ENCODE peak calls at places on chromosomes 2 and 18, in nine cellular contexts. R is ELR; C is stimulated activated CD4-positive, alpha-beta T cell treated with anti-CD3 and anti-CD28 coated beads, TNF-alpha, amount 100 ng/mL, for 4 hours; Q is NCI-H1092; L is neural crest cell; A is NCI-H526 treated with DMSO at 0.1 percent for 48 hours; N is cardiac fibroblast; V is activated T-cell treated with anti-CD3 and anti-CD28 coated beads, Interleukin-2, amount 50 U/mL, for 48 hours; M is HEK293T. I is an unnamed sample.

GRCh38 chr2:67883316-67884080 is 179.3 kb downstream of the C1D start:
- DNase-seq in L (no peak), N (peak; percentile 10), V (no peak), Q (no peak), M (no peak), C (no peak), R (no peak), A (no peak), I (no peak)

GRCh38 chr2:126736133-126736874 is 80.3 kb downstream of the GYPC start:
- DNase-seq in M (no peak), R (no peak), V (no peak), Q (no peak), L (no peak), N (peak; percentile 23), C (no peak), A (no peak), I (no peak)

GRCh38 chr2:143965493-143966164 is 554.3 kb downstream of the ZEB2 start:
- DNase-seq in C (no peak), V (no peak), M (no peak), Q (no peak), N (no peak), R (no peak), L (no peak), A (no peak), I (no peak)

GRCh38 chr2:71505086-71505769 is 51.9 kb downstream of the DYSF start:
- DNase-seq in C (no peak), A (no peak), Q (peak; percentile 55), R (no peak), N (peak; percentile 56), M (no peak), L (no peak), V (no peak), I (no peak)

GRCh38 chr2:239757154-239757760 is 267.9 kb downstream of the NDUFA10 start:
- DNase-seq in A (no peak), L (no peak), M (no peak), Q (no peak), C (no peak), V (no peak), R (no peak), N (no peak), I (no peak)

GRCh38 chr2:128693630-128694029 is 375.0 kb upstream of the HS6ST1 start:
- DNase-seq in L (no peak), C (no peak), R (no peak), N (no peak), M (no peak), A (no peak), Q (no peak), V (no peak), I (no peak)

GRCh38 chr2:240954436-240955305 is 43.7 kb upstream of the SNED1 start:
- DNase-seq in C (no peak), M (no peak), Q (no peak), L (no peak), V (no peak), N (no peak), R (no peak), A (no peak), I (no peak)

GRCh38 chr2:65823511-65823910 is 391.1 kb upstream of the SPRED2 start:
- DNase-seq in M (no peak), C (no peak), A (no peak), Q (no peak), V (no peak), L (no peak), N (no peak), R (no peak), I (no peak)

GRCh38 chr2:9897331-9897737 is 54.1 kb downstream of the TAF1B start:
- DNase-seq in N (peak; percentile 90), R (peak; percentile 93), Q (no peak), M (no peak), C (no peak), L (no peak), A (no peak), V (peak; percentile 83), I (no peak)

GRCh38 chr18:23927821-23928746 is 86.5 kb upstream of the TTC39C start:
- DNase-seq in V (no peak), R (no peak), Q (no peak), A (no peak), M (no peak), L (no peak), C (no peak), N (no peak), I (no peak)

GRCh38 chr18:76450452-76450851 is 44.6 kb downstream of the ZNF516 start:
- DNase-seq in V (peak; percentile 17), N (peak; percentile 72), R (peak; percentile 31), C (no peak), Q (no peak), A (no peak), L (no peak), M (no peak), I (no peak)

GRCh38 chr2:29336741-29337340 is 221.6 kb downstream of the CLIP4 start:
- DNase-seq in C (no peak), R (no peak), Q (no peak), M (no peak), A (no peak), L (no peak), N (no peak), V (no peak), I (no peak)

GRCh38 chr2:206361407-206362045 is 81.8 kb upstream of the ADAM23 start:
- DNase-seq in V (peak; percentile 48), L (no peak), C (no peak), A (no peak), R (peak; percentile 50), N (no peak), M (no peak), Q (no peak), I (no peak)

GRCh38 chr2:218074031-218074430 is 5.0 kb downstream of the RUFY4 start:
- DNase-seq in A (no peak), N (peak; percentile 10), C (no peak), M (peak; percentile 62), L (peak; percentile 41), V (peak; percentile 53), R (peak; percentile 57), Q (no peak), I (no peak)

GRCh38 chr2:39604875-39605274 is 60.8 kb upstream of the TMEM178A start:
- DNase-seq in R (no peak), Q (no peak), C (no peak), M (no peak), V (no peak), N (no peak), L (no peak), A (no peak), I (no peak)

GRCh38 chr2:187851955-187852624 is 297.9 kb upstream of the TFPI start:
- DNase-seq in M (no peak), V (no peak), C (no peak), L (no peak), R (no peak), Q (no peak), N (no peak), A (no peak), I (no peak)

GRCh38 chr18:54187372-54187771 is 37.1 kb downstream of the MBD2 start:
- DNase-seq in V (no peak), M (no peak), N (no peak), C (no peak), L (no peak), Q (no peak), R (no peak), A (no peak), I (no peak)

GRCh38 chr2:129299338-129299737 is 680.1 kb upstream of the RAB6C start:
- DNase-seq in R (no peak), Q (no peak), C (no peak), M (no peak), N (no peak), V (no peak), A (no peak), L (no peak), I (no peak)

GRCh38 chr18:12092398-12093229 is 1.0 kb upstream of the ANKRD62 start:
- DNase-seq in N (no peak), L (no peak), Q (peak; percentile 62), C (no peak), M (peak; percentile 10), V (no peak), R (peak; percentile 7), A (no peak), I (no peak)

GRCh38 chr2:95269036-95269680 is 5.1 kb upstream of the PROM2 start:
- DNase-seq in A (no peak), R (no peak), Q (no peak), N (no peak), C (no peak), L (no peak), V (peak; percentile 10), M (no peak), I (no peak)

GRCh38 chr2:151827564-151828142 is 568 bp downstream of the ARL5A start:
- DNase-seq in C (peak; percentile 4), Q (no peak), L (peak; percentile 9), A (no peak), R (peak; percentile 46), V (peak; percentile 49), N (peak; percentile 34), M (peak; percentile 10), I (peak; percentile 33)

GRCh38 chr2:199962203-199962602 is 6.8 kb downstream of the MAIP1 start:
- DNase-seq in R (no peak), V (no peak), C (no peak), N (no peak), A (no peak), L (no peak), M (no peak), Q (no peak), I (no peak)

GRCh38 chr2:28545590-28546195 is 49.8 kb downstream of the PLB1 start:
- DNase-seq in R (no peak), V (peak; percentile 33), L (no peak), M (no peak), A (no peak), N (no peak), C (no peak), Q (no peak), I (peak; percentile 58)

GRCh38 chr18:2547477-2548087 is 23.7 kb downstream of the METTL4 start:
- DNase-seq in V (no peak), N (peak; percentile 78), C (no peak), A (no peak), Q (no peak), L (no peak), R (peak; percentile 75), M (peak; percentile 15), I (no peak)

GRCh38 chr2:230713331-230714121 is 884 bp downstream of the CAB39 start:
- DNase-seq in C (no peak), V (peak; percentile 71), Q (no peak), R (peak; percentile 53), L (peak; percentile 11), M (peak; percentile 20), A (peak; percentile 15), N (peak; percentile 18), I (peak; percentile 49)

GRCh38 chr2:189492451-189492850 is 51.2 kb downstream of the WDR75 start:
- DNase-seq in A (no peak), M (no peak), Q (no peak), C (no peak), V (no peak), R (peak; percentile 68), L (no peak), N (no peak), I (no peak)

GRCh38 chr18:24138884-24139616 is at the start of gene CABYR:
- DNase-seq in C (peak; percentile 54), V (peak; percentile 79), M (peak; percentile 94), A (peak; percentile 50), R (peak; percentile 92), Q (peak; percentile 92), N (peak; percentile 85), L (peak; percentile 77), I (peak; percentile 71)

GRCh38 chr2:11553661-11554429 is 20.0 kb downstream of the GREB1 start:
- DNase-seq in V (no peak), Q (no peak), N (peak; percentile 14), L (no peak), C (no peak), M (no peak), A (no peak), R (peak; percentile 86), I (no peak)

GRCh38 chr2:30433902-30434301 is 13.1 kb upstream of the LCLAT1 start:
- DNase-seq in V (no peak), A (no peak), N (peak; percentile 44), M (no peak), Q (no peak), L (no peak), C (no peak), R (no peak), I (no peak)

GRCh38 chr18:34661464-34662087 is 48.5 kb upstream of the DTNA start:
- DNase-seq in C (no peak), V (no peak), L (no peak), Q (peak; percentile 47), M (peak; percentile 86), R (peak; percentile 68), N (peak; percentile 65), A (no peak), I (no peak)

GRCh38 chr18:54641734-54642133 is 50.7 kb downstream of the DYNAP start:
- DNase-seq in M (no peak), Q (no peak), L (no peak), R (no peak), N (no peak), A (no peak), V (no peak), C (no peak), I (no peak)

I was measured in CD4-positive, alpha-beta memory T cell.